ENCODE peak calls at places on chromosomes 4 and X, in eight cellular contexts. One of them, this sample, is unnamed.

GRCh38 chr4:168522829-168523228 is 26.0 kb downstream of the PALLD start:
- DNase-seq in HL-60: no peak
- DNase-seq in HCEC 1CT: no peak
- DNase-seq in IMR-90: peak
- DNase-seq in pons: no peak
- DNase-seq in upper lobe of right lung: no peak
- DNase-seq in SW 1271: no peak
- DNase-seq in GM13977: no peak
- DNase-seq in this sample: no peak

GRCh38 chrX:132704769-132705168 is 215.9 kb upstream of the MBNL3 start:
- DNase-seq in IMR-90: no peak
- DNase-seq in HCEC 1CT: no peak
- DNase-seq in upper lobe of right lung: no peak
- DNase-seq in SW 1271: no peak
- DNase-seq in GM13977: no peak
- DNase-seq in pons: no peak
- DNase-seq in HL-60: no peak
- DNase-seq in this sample: no peak

GRCh38 chr4:72604324-72604723 is 35.3 kb upstream of the ADAMTS3 start:
- DNase-seq in IMR-90: no peak
- DNase-seq in pons: no peak
- DNase-seq in GM13977: no peak
- DNase-seq in HCEC 1CT: no peak
- DNase-seq in HL-60: no peak
- DNase-seq in upper lobe of right lung: no peak
- DNase-seq in SW 1271: no peak
- DNase-seq in this sample: no peak

GRCh38 chr4:75038376-75038775 is 105.5 kb downstream of the PARM1 start:
- DNase-seq in HCEC 1CT: no peak
- DNase-seq in IMR-90: no peak
- DNase-seq in pons: no peak
- DNase-seq in GM13977: no peak
- DNase-seq in SW 1271: no peak
- DNase-seq in upper lobe of right lung: no peak
- DNase-seq in HL-60: no peak
- DNase-seq in this sample: no peak

GRCh38 chr4:38924266-38924827 is 56.7 kb downstream of the FAM114A1 start:
- DNase-seq in HL-60: no peak
- DNase-seq in upper lobe of right lung: no peak
- DNase-seq in SW 1271: no peak
- DNase-seq in IMR-90: no peak
- DNase-seq in pons: peak
- DNase-seq in HCEC 1CT: no peak
- DNase-seq in GM13977: no peak
- DNase-seq in this sample: no peak

GRCh38 chrX:49876750-49877149 is 2.5 kb upstream of the USP27X start:
- DNase-seq in GM13977: peak
- DNase-seq in pons: peak
- DNase-seq in HL-60: peak
- DNase-seq in SW 1271: peak
- DNase-seq in upper lobe of right lung: no peak
- DNase-seq in HCEC 1CT: peak
- DNase-seq in IMR-90: peak
- DNase-seq in this sample: no peak

GRCh38 chr4:170931326-170931725 is 841.6 kb upstream of the AADAT start:
- DNase-seq in GM13977: no peak
- DNase-seq in upper lobe of right lung: no peak
- DNase-seq in HCEC 1CT: no peak
- DNase-seq in IMR-90: no peak
- DNase-seq in pons: no peak
- DNase-seq in SW 1271: no peak
- DNase-seq in HL-60: no peak
- DNase-seq in this sample: no peak

GRCh38 chrX:74286950-74287349 is 17.0 kb upstream of the ZCCHC13 start:
- DNase-seq in HCEC 1CT: peak
- DNase-seq in pons: no peak
- DNase-seq in GM13977: no peak
- DNase-seq in IMR-90: peak
- DNase-seq in upper lobe of right lung: no peak
- DNase-seq in HL-60: no peak
- DNase-seq in SW 1271: no peak
- DNase-seq in this sample: no peak

GRCh38 chr4:118329849-118330248 is 23.0 kb downstream of the PRSS12 start:
- DNase-seq in IMR-90: no peak
- DNase-seq in SW 1271: no peak
- DNase-seq in pons: no peak
- DNase-seq in HCEC 1CT: no peak
- DNase-seq in GM13977: no peak
- DNase-seq in HL-60: no peak
- DNase-seq in upper lobe of right lung: no peak
- DNase-seq in this sample: no peak

This sample was measured in CMK.